ENCODE peak calls at places on chromosomes 13 and 19, in seven cellular contexts. J is ecto neural progenitor cell; D is EH; C is DMS53; N is GM23338; P is activated CD8-positive, alpha-beta memory T cell treated with anti-CD3 and anti-CD28 coated beads for 24 hours; R is SW 1271. G is an unnamed sample.

GRCh38 chr19:19120308-19121156 is 17.7 kb downstream of the TMEM161A start:
- DNase-seq in J (peak), D (peak), C (peak), N (peak), P (no peak), R (peak), G (no peak)

GRCh38 chr19:17910776-17911360 is 21.9 kb upstream of the CCDC124 start:
- DNase-seq in J (no peak), D (no peak), C (no peak), N (no peak), P (no peak), R (no peak), G (no peak)

GRCh38 chr13:53694814-53695533 is 666.4 kb downstream of the OLFM4 start:
- DNase-seq in J (peak), D (no peak), C (no peak), N (peak), P (no peak), R (no peak), G (no peak)

GRCh38 chr19:3006075-3006767 is 22.9 kb downstream of the TLE2 start:
- DNase-seq in J (no peak), D (no peak), C (peak), N (peak), P (no peak), R (no peak), G (no peak)

GRCh38 chr13:92074658-92075057 is 676.2 kb downstream of the GPC5 start:
- DNase-seq in J (no peak), D (no peak), C (peak), N (peak), P (no peak), R (peak), G (no peak)

GRCh38 chr19:54172764-54173699 is at the start of gene TMC4:
- DNase-seq in J (peak), D (peak), C (peak), N (peak), P (no peak), R (peak), G (no peak)

GRCh38 chr19:41261474-41262190 is 2.5 kb upstream of the HNRNPUL1 start:
- DNase-seq in J (no peak), D (no peak), C (no peak), N (no peak), P (no peak), R (no peak), G (no peak)

GRCh38 chr13:23610187-23610576 is 40.0 kb downstream of the TNFRSF19 start:
- DNase-seq in J (no peak), D (peak), C (no peak), N (no peak), P (no peak), R (no peak), G (no peak)

GRCh38 chr13:97889803-97890202 is 63.7 kb upstream of the IPO5 start:
- DNase-seq in J (no peak), D (peak), C (no peak), N (no peak), P (no peak), R (no peak), G (no peak)

GRCh38 chr19:38079926-38080380 is 144.1 kb downstream of the DPF1 start:
- DNase-seq in J (no peak), D (peak), C (peak), N (peak), P (no peak), R (peak), G (no peak)

GRCh38 chr13:113564331-113565023 is 20.1 kb upstream of the TFDP1 start:
- DNase-seq in J (peak), D (no peak), C (no peak), N (no peak), P (peak), R (no peak), G (peak)

GRCh38 chr19:18204394-18205179 is 745 bp upstream of the RAB3A start:
- DNase-seq in J (peak), D (no peak), C (peak), N (peak), P (peak), R (peak), G (no peak)

GRCh38 chr19:47779524-47780214 is 1.2 kb downstream of the SELENOW start:
- DNase-seq in J (no peak), D (peak), C (no peak), N (no peak), P (no peak), R (no peak), G (no peak)

GRCh38 chr19:58409010-58409790 is 751 bp downstream of the ZNF584 start:
- DNase-seq in J (peak), D (peak), C (peak), N (peak), P (peak), R (peak), G (no peak)

GRCh38 chr13:37934339-37935191 is 65.0 kb upstream of the TRPC4 start:
- DNase-seq in J (no peak), D (no peak), C (peak), N (peak), P (no peak), R (no peak), G (no peak)

GRCh38 chr19:33724723-33725060 is 72.0 kb upstream of the KCTD15 start:
- DNase-seq in J (no peak), D (no peak), C (no peak), N (no peak), P (no peak), R (no peak), G (no peak)

GRCh38 chr19:17944301-17944700 is 11.5 kb downstream of the CCDC124 start:
- DNase-seq in J (no peak), D (peak), C (no peak), N (no peak), P (no peak), R (peak), G (no peak)

GRCh38 chr19:55386515-55386947 is 799 bp downstream of the RPL28 start:
- DNase-seq in J (no peak), D (no peak), C (peak), N (no peak), P (no peak), R (no peak), G (no peak)

GRCh38 chr19:2804156-2805004 is 15.3 kb upstream of the ZNF554 start:
- DNase-seq in J (no peak), D (no peak), C (no peak), N (no peak), P (no peak), R (no peak), G (peak)

GRCh38 chr19:33289261-33289660 is 13.1 kb downstream of the CEBPA start:
- DNase-seq in J (no peak), D (no peak), C (no peak), N (no peak), P (no peak), R (no peak), G (no peak)

GRCh38 chr19:55368701-55369563 is 1.3 kb downstream of the IL11 start:
- DNase-seq in J (no peak), D (peak), C (peak), N (peak), P (peak), R (no peak), G (no peak)

GRCh38 chr19:35153701-35154534 is 617 bp upstream of the FXYD5 start:
- DNase-seq in J (peak), D (peak), C (peak), N (peak), P (peak), R (peak), G (no peak)

GRCh38 chr13:98937911-98938381 is 39.9 kb downstream of the DOCK9 start:
- DNase-seq in J (no peak), D (no peak), C (no peak), N (peak), P (no peak), R (no peak), G (no peak)

GRCh38 chr19:41753159-41753558 is 2.2 kb upstream of the CEACAM6 start:
- DNase-seq in J (peak), D (peak), C (peak), N (peak), P (peak), R (peak), G (no peak)

GRCh38 chr19:2015611-2015950 is at the start of gene BTBD2:
- DNase-seq in J (no peak), D (peak), C (peak), N (peak), P (peak), R (peak), G (no peak)

GRCh38 chr13:109427148-109427547 is 359.2 kb downstream of the IRS2 start:
- DNase-seq in J (no peak), D (peak), C (no peak), N (no peak), P (no peak), R (no peak), G (no peak)

GRCh38 chr13:45879666-45880065 is 28.1 kb upstream of the SIAH3 start:
- DNase-seq in J (no peak), D (no peak), C (peak), N (peak), P (no peak), R (no peak), G (no peak)

GRCh38 chr19:5609881-5610280 is 12.7 kb downstream of the SAFB2 start:
- DNase-seq in J (no peak), D (no peak), C (no peak), N (no peak), P (no peak), R (no peak), G (no peak)

GRCh38 chr19:2051771-2052704 is 994 bp upstream of the MKNK2 start:
- DNase-seq in J (no peak), D (peak), C (peak), N (no peak), P (peak), R (no peak), G (no peak)

GRCh38 chr13:93814658-93815057 is 588.1 kb downstream of the GPC6 start:
- DNase-seq in J (no peak), D (no peak), C (no peak), N (peak), P (no peak), R (no peak), G (no peak)

GRCh38 chr19:47045867-47046470 is 2.5 kb downstream of the TMEM160 start:
- DNase-seq in J (no peak), D (no peak), C (no peak), N (no peak), P (no peak), R (no peak), G (no peak)

G was measured in osteocyte.